ENCODE peak calls at places on chromosomes 5 and 9, in seven cellular contexts. X is IMR-90; A is Calu3; M is tibial artery; L is Caco-2; V is astrocyte; T is CD8-positive, alpha-beta T cell. W is an unnamed sample.

GRCh38 chr5:1543398-1544293 is 19.9 kb upstream of the LPCAT1 start:
- DNase-seq in T (no peak), V (no peak), X (no peak), M (no peak), L (no peak), A (no peak), W (no peak)

GRCh38 chr9:10366171-10366779 is 246.5 kb downstream of the PTPRD start:
- DNase-seq in M (no peak), X (peak), L (no peak), T (no peak), V (peak), A (peak), W (no peak)

GRCh38 chr9:100473271-100474081 is 527 bp downstream of the TMEFF1 start:
- DNase-seq in V (peak), M (peak), X (peak), T (no peak), L (peak), A (peak), W (no peak)

GRCh38 chr9:16368425-16369087 is 501.9 kb downstream of the BNC2 start:
- DNase-seq in M (no peak), L (no peak), V (peak), X (peak), A (no peak), T (no peak), W (no peak)

GRCh38 chr9:114954986-114955623 is 24.7 kb upstream of the TNFSF8 start:
- DNase-seq in L (no peak), V (no peak), M (no peak), T (no peak), X (no peak), A (no peak), W (no peak)

GRCh38 chr9:2610985-2611384 is 10.6 kb upstream of the VLDLR start:
- DNase-seq in L (peak), V (peak), T (no peak), M (no peak), X (peak), A (no peak), W (no peak)

GRCh38 chr9:114314881-114315722 is 7.8 kb upstream of the ORM1 start:
- DNase-seq in M (no peak), T (no peak), A (no peak), L (peak), V (no peak), X (no peak), W (no peak)

GRCh38 chr9:114905160-114905940 is 25.0 kb downstream of the TNFSF8 start:
- DNase-seq in V (no peak), A (no peak), X (no peak), T (no peak), M (no peak), L (no peak), W (no peak)

GRCh38 chr9:35603506-35603985 is 1.5 kb upstream of the TESK1 start:
- DNase-seq in L (peak), A (no peak), T (no peak), X (peak), M (peak), V (no peak), W (peak)

GRCh38 chr9:126357074-126357473 is 30.4 kb downstream of the MVB12B start:
- DNase-seq in L (no peak), X (no peak), A (no peak), M (no peak), T (no peak), V (no peak), W (no peak)

GRCh38 chr5:174785120-174785680 is 60.8 kb downstream of the MSX2 start:
- DNase-seq in A (no peak), V (no peak), L (no peak), M (no peak), X (no peak), T (no peak), W (no peak)

GRCh38 chr9:108991479-108991878 is 21.8 kb downstream of the CTNNAL1 start:
- DNase-seq in V (peak), X (peak), A (no peak), L (no peak), T (no peak), M (no peak), W (no peak)

GRCh38 chr9:113545068-113545467 is 81.5 kb downstream of the RGS3 start:
- DNase-seq in M (peak), A (no peak), V (no peak), X (no peak), T (no peak), L (no peak), W (no peak)

GRCh38 chr5:2307631-2308030 is 424.9 kb upstream of the IRX4 start:
- DNase-seq in X (no peak), V (no peak), M (no peak), T (no peak), L (no peak), A (no peak), W (no peak)

GRCh38 chr5:93221-93980 is 1.4 kb downstream of the PLEKHG4B start:
- DNase-seq in V (no peak), L (no peak), A (no peak), X (no peak), T (no peak), M (no peak), W (no peak)

GRCh38 chr9:113625456-113625855 is 161.9 kb downstream of the RGS3 start:
- DNase-seq in T (no peak), M (peak), L (no peak), X (no peak), A (no peak), V (no peak), W (no peak)

GRCh38 chr5:74786851-74787250 is 19.8 kb downstream of the NSA2 start:
- DNase-seq in T (no peak), M (no peak), V (no peak), L (no peak), X (no peak), A (no peak), W (no peak)
- TF ChIP-seq CTCF in T (no peak), M (no peak), V (no peak), L (no peak), X (no peak), A (no peak), W (no peak)

GRCh38 chr5:79772651-79773050 is 83.0 kb downstream of the CMYA5 start:
- DNase-seq in L (no peak), X (no peak), T (no peak), A (no peak), V (no peak), M (no peak), W (no peak)

GRCh38 chr5:79771387-79771786 is 81.8 kb downstream of the CMYA5 start:
- DNase-seq in V (peak), A (no peak), T (no peak), M (no peak), L (no peak), X (peak), W (no peak)

GRCh38 chr5:79774171-79774854 is 84.7 kb downstream of the CMYA5 start:
- DNase-seq in X (peak), V (no peak), T (no peak), M (no peak), A (peak), L (peak), W (no peak)

GRCh38 chr5:79773612-79774011 is 84.0 kb downstream of the CMYA5 start:
- DNase-seq in V (no peak), L (no peak), T (no peak), A (no peak), M (no peak), X (no peak), W (no peak)

GRCh38 chr5:79774855-79775237 is 85.2 kb downstream of the CMYA5 start:
- DNase-seq in V (no peak), L (no peak), A (no peak), M (no peak), T (no peak), X (no peak), W (no peak)
- TF ChIP-seq CTCF in V (no peak), L (no peak), A (no peak), M (no peak), T (no peak), X (no peak), W (no peak)

GRCh38 chr5:56192246-56192645 is 40.9 kb downstream of the ANKRD55 start:
- DNase-seq in L (no peak), V (no peak), A (no peak), T (no peak), M (no peak), X (no peak), W (no peak)

GRCh38 chr5:56190500-56190899 is 42.6 kb downstream of the ANKRD55 start:
- DNase-seq in M (peak), L (no peak), X (peak), A (no peak), V (peak), T (peak), W (no peak)

GRCh38 chr5:56191646-56192045 is 41.5 kb downstream of the ANKRD55 start:
- DNase-seq in A (no peak), X (no peak), L (no peak), T (no peak), V (no peak), M (no peak), W (no peak)

GRCh38 chr5:56195016-56195415 is 38.1 kb downstream of the ANKRD55 start:
- DNase-seq in V (no peak), M (no peak), L (no peak), T (no peak), X (no peak), A (no peak), W (no peak)
- TF ChIP-seq CTCF in V (no peak), M (no peak), L (no peak), T (no peak), X (no peak), A (no peak), W (no peak)

GRCh38 chr9:76216161-76216649 is 178.0 kb downstream of the RFK start:
- DNase-seq in L (no peak), T (no peak), X (peak), A (no peak), V (peak), M (no peak), W (no peak)

GRCh38 chr9:76221423-76221822 is 172.8 kb downstream of the RFK start:
- DNase-seq in T (no peak), X (no peak), L (no peak), M (no peak), A (no peak), V (no peak), W (no peak)

GRCh38 chr9:76218151-76218867 is 175.9 kb downstream of the RFK start:
- DNase-seq in M (no peak), T (no peak), X (no peak), V (peak), A (no peak), L (no peak), W (no peak)

GRCh38 chr9:76218868-76219462 is 175.3 kb downstream of the RFK start:
- DNase-seq in X (no peak), A (no peak), L (no peak), T (no peak), V (peak), M (no peak), W (no peak)

GRCh38 chr9:76219555-76220151 is 174.6 kb downstream of the RFK start:
- DNase-seq in T (no peak), A (no peak), V (no peak), X (peak), L (no peak), M (no peak), W (no peak)
- TF ChIP-seq CTCF in T (no peak), A (no peak), V (peak), X (peak), L (no peak), M (peak), W (no peak)

GRCh38 chr9:137621131-137621757 is 2.4 kb downstream of the EHMT1 start:
- DNase-seq in L (no peak), V (no peak), A (no peak), M (no peak), T (no peak), X (no peak), W (no peak)
- TF ChIP-seq CTCF in L (no peak), V (peak), A (no peak), M (peak), T (no peak), X (peak), W (no peak)

DNA sequence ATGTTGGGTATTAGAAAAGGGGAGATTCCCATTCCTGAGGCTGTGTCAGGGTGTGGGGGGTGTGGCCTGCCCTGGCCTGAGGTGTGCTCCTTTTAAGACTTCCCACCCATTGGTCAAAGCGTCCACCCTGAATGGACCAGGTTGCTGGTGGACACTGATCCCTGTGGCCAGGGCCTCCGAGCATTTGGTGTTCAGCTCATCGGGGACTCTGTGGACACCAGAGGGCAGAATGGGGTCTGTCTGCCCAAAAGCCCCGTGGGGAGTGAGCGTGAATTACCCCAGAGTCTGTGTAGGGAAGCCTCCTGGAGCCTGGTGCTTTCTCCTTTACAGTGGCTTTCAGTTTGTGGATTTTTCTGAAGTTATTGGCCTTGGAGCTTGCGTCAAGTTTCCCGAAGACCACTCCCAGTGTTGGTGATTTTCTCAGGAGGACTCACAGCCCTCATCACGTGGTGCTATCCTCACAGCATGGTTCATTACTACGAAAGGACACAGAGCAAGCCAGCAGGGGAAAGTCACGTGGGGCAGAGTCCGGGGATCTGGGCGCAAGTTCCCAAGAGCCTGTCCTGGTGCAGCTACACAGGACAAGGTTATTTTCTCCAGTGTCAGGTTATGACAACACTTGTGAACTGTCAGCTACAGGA is 55.5 kb downstream of the TENT4A start:
- DNase-seq in X (no peak), A (no peak), M (no peak), L (no peak), V (no peak), T (no peak), W (no peak)
- TF ChIP-seq CTCF in X (no peak), A (no peak), M (no peak), L (no peak), V (no peak), T (no peak), W (no peak)

GRCh38 chr5:103829585-103829984 is 267.0 kb upstream of the NUDT12 start:
- DNase-seq in A (peak), V (no peak), X (no peak), M (no peak), T (no peak), L (no peak), W (no peak)
- TF ChIP-seq CTCF in A (peak), V (peak), X (peak), M (no peak), T (no peak), L (peak), W (no peak)

GRCh38 chr5:74679968-74680367 is 5.1 kb upstream of the HEXB start:
- DNase-seq in T (no peak), X (peak), A (no peak), L (no peak), M (no peak), V (peak), W (no peak)

GRCh38 chr5:74686962-74687751 is 2.1 kb downstream of the HEXB start:
- DNase-seq in X (peak), M (no peak), L (no peak), V (peak), T (no peak), A (no peak), W (no peak)

GRCh38 chr5:74682636-74683035 is 2.4 kb upstream of the HEXB start:
- DNase-seq in L (no peak), M (no peak), A (no peak), V (no peak), X (no peak), T (no peak), W (no peak)

GRCh38 chr5:74685979-74686631 is 1.1 kb downstream of the HEXB start:
- DNase-seq in T (no peak), X (peak), A (no peak), M (peak), L (no peak), V (peak), W (no peak)

GRCh38 chr5:74684900-74685851 is at the start of gene HEXB:
- DNase-seq in V (peak), T (peak), A (peak), L (peak), M (peak), X (peak), W (peak)
- TF ChIP-seq CTCF in V (no peak), T (no peak), A (no peak), L (no peak), M (no peak), X (peak), W (peak)

GRCh38 chr9:137611623-137612609 is 6.4 kb downstream of the ARRDC1 start:
- DNase-seq in L (peak), T (no peak), V (peak), X (peak), M (no peak), A (peak), W (no peak)
- TF ChIP-seq CTCF in L (no peak), T (no peak), V (no peak), X (no peak), M (no peak), A (no peak), W (no peak)